ENCODE peak calls at places on chromosomes 3 and 15, in four cellular contexts. C is IMR-90, W is GM12878, Z is K562. B is an unnamed sample.

GRCh38 chr15:87562203-87562602 is 694.3 kb downstream of the NTRK3 start:
- DNase-seq in C (no peak), Z (no peak), W (no peak), B (no peak)

GRCh38 chr3:177904661-177905060 is 631.6 kb upstream of the KCNMB2 start:
- DNase-seq in W (no peak), Z (no peak), C (peak; percentile 59), B (no peak)

GRCh38 chr3:127026661-127027060 is 43.7 kb downstream of the PLXNA1 start:
- DNase-seq in Z (no peak), C (no peak), W (no peak), B (no peak)

GRCh38 chr15:79985571-79985970 is 14.6 kb upstream of the BCL2A1 start:
- DNase-seq in C (no peak), W (no peak), Z (no peak), B (no peak)

GRCh38 chr15:57133127-57133968 is 214.9 kb downstream of the TCF12 start:
- DNase-seq in Z (no peak), C (peak; percentile 34), W (no peak), B (no peak)

GRCh38 chr3:197718904-197719303 is 17.8 kb downstream of the RUBCN start:
- DNase-seq in Z (no peak), C (peak; percentile 96), W (no peak), B (peak; percentile 92)

GRCh38 chr3:180277036-180277435 is 240.3 kb upstream of the PEX5L start:
- DNase-seq in Z (no peak), W (no peak), C (peak; percentile 42), B (no peak)

GRCh38 chr15:34820110-34820509 is 24.8 kb upstream of the ACTC1 start:
- DNase-seq in C (no peak), Z (no peak), W (no peak), B (no peak)

GRCh38 chr3:191809326-191809949 is 348.5 kb downstream of the PYDC2 start:
- DNase-seq in Z (no peak), C (no peak), W (no peak), B (no peak)

GRCh38 chr3:177553586-177553985 is 356.3 kb upstream of the TBL1XR1 start:
- DNase-seq in C (no peak), Z (no peak), W (no peak), B (no peak)

GRCh38 chr3:141399979-141400971 is 32.0 kb downstream of the ZBTB38 start:
- DNase-seq in Z (no peak), C (no peak), W (no peak), B (no peak)

GRCh38 chr3:172980849-172981248 is 160.2 kb downstream of the SPATA16 start:
- DNase-seq in W (no peak), Z (peak; percentile 12), C (no peak), B (no peak)

GRCh38 chr3:133117342-133117741 is 79.2 kb downstream of the TMEM108 start:
- DNase-seq in W (no peak), C (no peak), Z (no peak), B (no peak)

GRCh38 chr15:64251121-64251520 is 88.3 kb upstream of the PPIB start:
- DNase-seq in W (no peak), C (peak; percentile 71), Z (no peak), B (no peak)

GRCh38 chr15:34889486-34889885 is 80.1 kb downstream of the AQR start:
- DNase-seq in C (peak; percentile 38), Z (no peak), W (no peak), B (no peak)

GRCh38 chr3:194320100-194320499 is 31.0 kb downstream of the CPN2 start:
- DNase-seq in C (no peak), W (no peak), Z (no peak), B (no peak)

GRCh38 chr15:60370105-60370803 is 27.5 kb downstream of the ANXA2 start:
- DNase-seq in W (no peak), Z (no peak), C (no peak), B (peak; percentile 80)

GRCh38 chr15:32956006-32956405 is 238.2 kb downstream of the GREM1 start:
- DNase-seq in C (peak; percentile 95), Z (peak; percentile 42), W (no peak), B (peak; percentile 77)

GRCh38 chr3:85567074-85567676 is 608.4 kb downstream of the CADM2 start:
- DNase-seq in Z (peak; percentile 69), W (no peak), C (peak; percentile 29), B (peak; percentile 59)

GRCh38 chr3:174958671-174959328 is 99.7 kb downstream of the NAALADL2 start:
- DNase-seq in Z (no peak), C (peak; percentile 5), W (no peak), B (no peak)

GRCh38 chr15:38696790-38697495 is 132.3 kb upstream of the RASGRP1 start:
- DNase-seq in C (no peak), W (no peak), Z (no peak), B (no peak)

GRCh38 chr3:163684651-163685050 is 1393.6 kb downstream of the SI start:
- DNase-seq in Z (no peak), C (no peak), W (no peak), B (no peak)

GRCh38 chr3:20573175-20573574 is 387.2 kb upstream of the SGO1 start:
- DNase-seq in C (peak; percentile 83), W (no peak), Z (no peak), B (no peak)

GRCh38 chr3:69386535-69387385 is 872 bp upstream of the FRMD4B start:
- DNase-seq in W (no peak), Z (no peak), C (no peak), B (no peak)

GRCh38 chr3:10198761-10199688 is 34.3 kb downstream of the IRAK2 start:
- DNase-seq in W (peak; percentile 80), C (peak; percentile 88), Z (peak; percentile 70), B (peak; percentile 76)

GRCh38 chr3:44530957-44531356 is 24.0 kb upstream of the ZKSCAN7 start:
- DNase-seq in C (no peak), W (no peak), Z (no peak), B (no peak)

GRCh38 chr3:186841637-186842036 is 873 bp upstream of the ADIPOQ start:
- DNase-seq in Z (no peak), W (no peak), C (no peak), B (no peak)

DNA sequence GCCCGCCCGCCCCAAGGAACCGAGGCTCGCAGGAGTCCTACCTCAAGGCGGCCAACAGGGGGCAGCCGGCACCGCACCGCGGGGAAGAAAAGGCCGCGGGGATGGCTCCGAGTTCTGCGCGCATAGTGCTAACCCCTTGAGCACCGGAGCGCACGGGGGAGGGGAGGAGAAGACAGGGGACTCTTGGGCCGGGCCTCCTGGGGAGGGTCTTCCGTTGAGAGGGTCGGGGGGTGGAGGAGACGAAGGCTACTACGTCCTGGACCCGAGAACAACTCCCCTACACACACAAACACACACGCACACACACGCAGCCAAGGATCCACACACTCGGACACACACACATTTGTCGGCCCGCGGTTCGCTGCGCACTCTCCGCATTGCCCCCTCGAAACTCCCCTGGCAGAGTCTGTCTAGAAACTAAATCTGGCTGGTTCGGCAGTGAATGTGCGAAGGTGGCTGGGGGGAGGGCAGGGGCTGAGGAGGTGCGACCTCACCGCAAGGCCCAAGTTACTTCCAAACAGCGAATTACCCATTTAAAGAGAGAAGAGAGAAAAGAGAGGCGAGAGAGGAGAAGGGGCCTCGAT is 1.8 kb downstream of the WNT5A start:
- DNase-seq in C (peak; percentile 88), Z (peak; percentile 42), W (peak; percentile 32), B (peak; percentile 53)
- TF ChIP-seq ELK1 in C (no peak), Z (no peak), W (no peak), B (no peak)

GRCh38 chr3:25235033-25235432 is 193.0 kb upstream of the RARB start:
- DNase-seq in W (no peak), Z (no peak), C (no peak), B (no peak)

GRCh38 chr3:25226747-25227146 is 201.3 kb upstream of the RARB start:
- DNase-seq in W (no peak), Z (no peak), C (no peak), B (no peak)

GRCh38 chr3:25235471-25235870 is 192.6 kb upstream of the RARB start:
- DNase-seq in W (no peak), C (no peak), Z (no peak), B (no peak)

GRCh38 chr3:25229584-25229983 is 198.5 kb upstream of the RARB start:
- DNase-seq in Z (no peak), W (no peak), C (no peak), B (no peak)
- TF ChIP-seq ELK1 in Z (no peak), W (no peak), C (no peak), B (no peak)

GRCh38 chr3:48428088-48428862 is 1.6 kb downstream of the PLXNB1 start:
- DNase-seq in C (no peak), Z (no peak), W (no peak), B (peak; percentile 28)

GRCh38 chr3:48427630-48427962 is 2.3 kb downstream of the PLXNB1 start:
- DNase-seq in Z (no peak), W (no peak), C (no peak), B (no peak)

GRCh38 chr3:48430359-48431101 is 644 bp upstream of the PLXNB1 start:
- DNase-seq in Z (no peak), W (no peak), C (no peak), B (no peak)

GRCh38 chr3:48429416-48430358 is at the start of gene PLXNB1:
- DNase-seq in C (peak; percentile 71), Z (peak; percentile 82), W (no peak), B (peak; percentile 47)

DNA sequence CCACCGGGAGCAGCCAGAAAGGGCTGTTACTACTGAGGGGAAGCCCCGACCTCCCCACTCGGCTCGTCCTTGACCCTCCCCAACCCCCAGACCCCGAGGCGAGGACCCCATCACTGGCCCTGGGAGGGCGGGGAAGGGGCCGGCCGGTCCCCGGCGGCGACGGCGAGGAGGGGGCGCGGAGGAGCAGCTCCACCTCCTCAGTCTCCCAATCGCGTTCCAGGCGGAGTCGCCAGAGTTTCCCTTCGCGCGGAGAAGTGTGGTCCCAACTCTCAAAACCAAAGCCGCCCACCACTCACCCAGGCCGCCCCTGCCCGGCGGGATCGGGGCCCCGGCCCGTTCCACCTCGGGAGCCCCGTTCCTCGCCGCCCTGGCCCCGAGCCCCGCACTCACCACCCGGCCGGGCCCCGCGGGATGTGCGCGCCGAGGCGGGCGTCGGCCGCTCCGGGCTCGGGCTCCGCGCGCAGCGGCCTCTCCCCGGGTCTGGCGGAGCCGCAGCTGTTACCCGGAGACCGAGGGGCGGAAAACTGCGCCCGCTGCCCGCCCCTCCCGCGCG is 947 bp downstream of the PLXNB1 start:
- DNase-seq in Z (no peak), W (no peak), C (peak; percentile 18), B (no peak)
- TF ChIP-seq ELK1 in Z (no peak), W (no peak), C (no peak), B (no peak)

GRCh38 chr15:82699726-82700125 is 9.9 kb downstream of the AP3B2 start:
- DNase-seq in Z (peak; percentile 60), C (no peak), W (no peak), B (no peak)
- TF ChIP-seq ELK1 in Z (no peak), C (no peak), W (no peak), B (no peak)

GRCh38 chr15:77384086-77384485 is 35.8 kb downstream of the PEAK1 start:
- DNase-seq in C (no peak), Z (no peak), W (no peak), B (no peak)
- TF ChIP-seq ELK1 in C (no peak), Z (no peak), W (no peak), B (no peak)

GRCh38 chr3:18790384-18790783 is 357.9 kb upstream of the KCNH8 start:
- DNase-seq in Z (no peak), C (no peak), W (no peak), B (no peak)
- TF ChIP-seq ELK1 in Z (no peak), C (no peak), W (no peak), B (no peak)

B was measured in A549.